ENCODE peak calls at places on chromosomes 6 and 20, in seven cellular contexts. One of them, this sample, is unnamed. For H3K4me1, the result is how much of the 10 kb centered on the place peaks cover.

GRCh38 chr20:32608664-32609015 is 23.5 kb upstream of the NOL4L start:
- DNase-seq in IMR-90: no peak
- DNase-seq in PC-9: no peak
- DNase-seq in CD4-positive, alpha-beta memory T cell: no peak
- DNase-seq in heart left ventricle: no peak
- DNase-seq in kidney: no peak
- DNase-seq in adrenal gland: no peak
- DNase-seq in this sample: no peak

GRCh38 chr6:113405326-113406050 is 451.7 kb upstream of the MARCKS start:
- DNase-seq in IMR-90: no peak
- DNase-seq in PC-9: peak
- DNase-seq in CD4-positive, alpha-beta memory T cell: no peak
- DNase-seq in heart left ventricle: no peak
- DNase-seq in kidney: no peak
- DNase-seq in adrenal gland: no peak
- DNase-seq in this sample: no peak

GRCh38 chr6:36455486-36456027 is 12.8 kb downstream of the KCTD20 start:
- DNase-seq in IMR-90: no peak
- DNase-seq in PC-9: peak
- DNase-seq in CD4-positive, alpha-beta memory T cell: no peak
- DNase-seq in heart left ventricle: no peak
- DNase-seq in kidney: no peak
- DNase-seq in adrenal gland: no peak
- DNase-seq in this sample: no peak

GRCh38 chr6:38387994-38388393 is 251.7 kb downstream of the BTBD9 start:
- DNase-seq in IMR-90: peak
- DNase-seq in PC-9: no peak
- DNase-seq in CD4-positive, alpha-beta memory T cell: no peak
- DNase-seq in heart left ventricle: no peak
- DNase-seq in kidney: no peak
- DNase-seq in adrenal gland: no peak
- DNase-seq in this sample: no peak

GRCh38 chr6:71072508-71072907 is 115.6 kb upstream of the B3GAT2 start:
- DNase-seq in IMR-90: peak
- DNase-seq in PC-9: no peak
- DNase-seq in CD4-positive, alpha-beta memory T cell: no peak
- DNase-seq in heart left ventricle: no peak
- DNase-seq in kidney: no peak
- DNase-seq in adrenal gland: no peak
- DNase-seq in this sample: no peak

GRCh38 chr6:148869589-148869988 is 122.8 kb downstream of the UST start:
- DNase-seq in IMR-90: peak
- DNase-seq in PC-9: peak
- DNase-seq in CD4-positive, alpha-beta memory T cell: no peak
- DNase-seq in heart left ventricle: no peak
- DNase-seq in kidney: no peak
- DNase-seq in adrenal gland: peak
- DNase-seq in this sample: no peak

GRCh38 chr6:46876126-46876525 is 45.6 kb downstream of the ADGRF5 start:
- DNase-seq in IMR-90: no peak
- DNase-seq in PC-9: peak
- DNase-seq in CD4-positive, alpha-beta memory T cell: no peak
- DNase-seq in heart left ventricle: peak
- DNase-seq in kidney: peak
- DNase-seq in adrenal gland: peak
- DNase-seq in this sample: no peak

GRCh38 chr6:140320081-140320798 is 945.8 kb upstream of the CITED2 start:
- DNase-seq in IMR-90: peak
- DNase-seq in PC-9: no peak
- DNase-seq in CD4-positive, alpha-beta memory T cell: no peak
- DNase-seq in heart left ventricle: no peak
- DNase-seq in kidney: no peak
- DNase-seq in adrenal gland: no peak
- DNase-seq in this sample: no peak

GRCh38 chr6:137497722-137498463 is 3.7 kb upstream of the OLIG3 start:
- DNase-seq in IMR-90: no peak
- DNase-seq in PC-9: no peak
- DNase-seq in CD4-positive, alpha-beta memory T cell: peak
- DNase-seq in heart left ventricle: no peak
- DNase-seq in kidney: no peak
- DNase-seq in adrenal gland: no peak
- DNase-seq in this sample: no peak

GRCh38 chr6:11618533-11618932 is 81.0 kb downstream of the TMEM170B start:
- DNase-seq in IMR-90: peak
- DNase-seq in PC-9: no peak
- DNase-seq in CD4-positive, alpha-beta memory T cell: no peak
- DNase-seq in heart left ventricle: no peak
- DNase-seq in kidney: no peak
- DNase-seq in adrenal gland: no peak
- DNase-seq in this sample: no peak

GRCh38 chr20:47551841-47552240 is 50.2 kb downstream of the NCOA3 start:
- DNase-seq in IMR-90: no peak
- DNase-seq in PC-9: no peak
- DNase-seq in CD4-positive, alpha-beta memory T cell: no peak
- DNase-seq in heart left ventricle: no peak
- DNase-seq in kidney: no peak
- DNase-seq in adrenal gland: peak
- DNase-seq in this sample: no peak

GRCh38 chr6:170212956-170213636 is 77.8 kb downstream of the DLL1 start:
- DNase-seq in IMR-90: no peak
- DNase-seq in PC-9: no peak
- DNase-seq in CD4-positive, alpha-beta memory T cell: no peak
- DNase-seq in heart left ventricle: peak
- DNase-seq in kidney: peak
- DNase-seq in adrenal gland: no peak
- DNase-seq in this sample: peak

GRCh38 chr6:42339991-42340401 is 111.7 kb downstream of the TRERF1 start:
- DNase-seq in IMR-90: peak
- DNase-seq in PC-9: peak
- DNase-seq in CD4-positive, alpha-beta memory T cell: no peak
- DNase-seq in heart left ventricle: no peak
- DNase-seq in kidney: no peak
- DNase-seq in adrenal gland: no peak
- DNase-seq in this sample: no peak

DNA sequence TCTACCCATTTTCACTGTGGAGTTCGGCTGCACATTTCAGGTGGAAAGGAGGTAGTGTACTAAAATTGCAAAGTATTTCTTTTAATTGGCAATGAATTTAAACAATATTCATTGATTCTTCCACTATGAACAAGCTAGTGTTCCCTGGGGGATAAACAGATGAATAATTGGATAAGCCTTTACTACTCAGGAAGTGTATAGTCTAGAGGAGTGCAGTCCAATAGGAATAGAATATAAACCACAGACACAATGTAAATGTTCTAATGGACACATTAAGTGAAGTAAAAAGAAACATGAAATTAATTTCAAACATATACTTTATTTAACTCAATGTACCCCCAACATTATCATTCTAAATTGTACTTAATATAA is 28.7 kb downstream of the SGK1 start:
- DNase-seq in IMR-90: peak
- DNase-seq in PC-9: no peak
- DNase-seq in CD4-positive, alpha-beta memory T cell: no peak
- DNase-seq in heart left ventricle: no peak
- DNase-seq in kidney: no peak
- DNase-seq in adrenal gland: no peak
- DNase-seq in this sample: no peak
- H3K4me3 ChIP-seq in IMR-90: no peak
- H3K4me3 ChIP-seq in PC-9: no peak
- H3K4me3 ChIP-seq in CD4-positive, alpha-beta memory T cell: no peak
- H3K4me3 ChIP-seq in heart left ventricle: no peak
- H3K4me3 ChIP-seq in kidney: no peak
- H3K4me3 ChIP-seq in adrenal gland: no peak
- H3K4me3 ChIP-seq in this sample: no peak

GRCh38 chr6:152180601-152181000 is 373.1 kb downstream of the ESR1 start:
- DNase-seq in IMR-90: no peak
- DNase-seq in PC-9: no peak
- DNase-seq in CD4-positive, alpha-beta memory T cell: no peak
- DNase-seq in heart left ventricle: no peak
- DNase-seq in kidney: no peak
- DNase-seq in adrenal gland: no peak
- DNase-seq in this sample: no peak

GRCh38 chr6:152186840-152187239 is 379.4 kb downstream of the ESR1 start:
- DNase-seq in IMR-90: no peak
- DNase-seq in PC-9: no peak
- DNase-seq in CD4-positive, alpha-beta memory T cell: no peak
- DNase-seq in heart left ventricle: no peak
- DNase-seq in kidney: no peak
- DNase-seq in adrenal gland: no peak
- DNase-seq in this sample: no peak

GRCh38 chr6:152188011-152188410 is 380.5 kb downstream of the ESR1 start:
- DNase-seq in IMR-90: no peak
- DNase-seq in PC-9: no peak
- DNase-seq in CD4-positive, alpha-beta memory T cell: no peak
- DNase-seq in heart left ventricle: no peak
- DNase-seq in kidney: no peak
- DNase-seq in adrenal gland: no peak
- DNase-seq in this sample: no peak

GRCh38 chr6:152185158-152185574 is 377.7 kb downstream of the ESR1 start:
- DNase-seq in IMR-90: no peak
- DNase-seq in PC-9: no peak
- DNase-seq in CD4-positive, alpha-beta memory T cell: peak
- DNase-seq in heart left ventricle: no peak
- DNase-seq in kidney: no peak
- DNase-seq in adrenal gland: no peak
- DNase-seq in this sample: no peak

DNA sequence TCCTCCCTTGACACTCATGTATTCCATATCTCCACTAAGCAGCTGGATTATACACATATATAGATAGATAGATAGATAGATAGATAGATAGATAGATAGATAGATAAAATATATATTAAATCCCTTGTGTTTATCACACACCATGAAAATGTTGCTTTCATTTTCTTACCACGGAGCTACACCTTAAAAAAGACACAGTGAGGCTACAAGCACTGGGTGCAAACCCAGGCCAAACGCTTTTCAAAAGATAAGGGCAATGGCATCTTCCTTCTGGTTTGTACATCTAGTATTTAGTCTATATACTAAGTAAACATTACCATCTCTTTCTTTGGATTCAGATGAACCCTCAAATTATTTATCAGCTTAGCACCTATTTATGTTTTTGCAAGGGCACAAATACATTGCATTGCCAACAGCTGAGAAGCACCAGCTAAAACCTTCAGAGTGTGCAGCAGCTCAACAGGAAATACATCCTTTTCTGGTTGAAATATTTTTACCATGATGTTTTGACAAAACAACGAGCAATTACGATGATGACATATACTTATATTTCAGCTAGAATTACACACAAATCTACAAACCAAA is 377.2 kb downstream of the ESR1 start:
- DNase-seq in IMR-90: no peak
- DNase-seq in PC-9: no peak
- DNase-seq in CD4-positive, alpha-beta memory T cell: no peak
- DNase-seq in heart left ventricle: no peak
- DNase-seq in kidney: no peak
- DNase-seq in adrenal gland: no peak
- DNase-seq in this sample: no peak
- H3K4me1 ChIP-seq in IMR-90: under half
- H3K4me1 ChIP-seq in PC-9: under half
- H3K4me1 ChIP-seq in CD4-positive, alpha-beta memory T cell: half or more
- H3K4me1 ChIP-seq in heart left ventricle: under half
- H3K4me1 ChIP-seq in kidney: under half
- H3K4me1 ChIP-seq in adrenal gland: under half
- H3K4me1 ChIP-seq in this sample: under half

DNA sequence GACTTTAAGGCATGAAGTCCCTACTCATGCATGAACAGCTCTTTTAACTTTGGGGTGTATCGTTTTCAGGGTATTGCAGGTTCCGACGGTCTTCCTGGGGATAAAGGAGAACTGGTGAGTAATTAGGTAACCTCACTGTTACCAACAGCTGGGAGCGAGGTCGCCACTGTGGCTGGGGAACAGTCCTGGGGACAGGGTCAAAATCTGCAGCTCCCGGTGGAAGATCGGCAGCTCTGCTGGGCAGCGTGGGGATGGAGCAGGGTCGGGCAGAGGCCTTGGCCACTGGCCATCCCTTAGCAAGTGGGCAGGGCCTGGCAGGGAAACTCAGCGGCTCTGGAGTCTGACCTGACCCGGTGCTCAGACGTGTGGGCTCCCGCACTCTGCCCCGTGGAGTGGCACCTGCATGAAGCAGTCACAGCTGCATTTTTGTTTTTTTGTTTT is 16.1 kb downstream of the COL9A3 start:
- DNase-seq in IMR-90: no peak
- DNase-seq in PC-9: no peak
- DNase-seq in CD4-positive, alpha-beta memory T cell: no peak
- DNase-seq in heart left ventricle: no peak
- DNase-seq in kidney: peak
- DNase-seq in adrenal gland: peak
- DNase-seq in this sample: peak
- H3K4me3 ChIP-seq in IMR-90: no peak
- H3K4me3 ChIP-seq in PC-9: no peak
- H3K4me3 ChIP-seq in CD4-positive, alpha-beta memory T cell: no peak
- H3K4me3 ChIP-seq in heart left ventricle: no peak
- H3K4me3 ChIP-seq in kidney: no peak
- H3K4me3 ChIP-seq in adrenal gland: no peak
- H3K4me3 ChIP-seq in this sample: no peak

DNA sequence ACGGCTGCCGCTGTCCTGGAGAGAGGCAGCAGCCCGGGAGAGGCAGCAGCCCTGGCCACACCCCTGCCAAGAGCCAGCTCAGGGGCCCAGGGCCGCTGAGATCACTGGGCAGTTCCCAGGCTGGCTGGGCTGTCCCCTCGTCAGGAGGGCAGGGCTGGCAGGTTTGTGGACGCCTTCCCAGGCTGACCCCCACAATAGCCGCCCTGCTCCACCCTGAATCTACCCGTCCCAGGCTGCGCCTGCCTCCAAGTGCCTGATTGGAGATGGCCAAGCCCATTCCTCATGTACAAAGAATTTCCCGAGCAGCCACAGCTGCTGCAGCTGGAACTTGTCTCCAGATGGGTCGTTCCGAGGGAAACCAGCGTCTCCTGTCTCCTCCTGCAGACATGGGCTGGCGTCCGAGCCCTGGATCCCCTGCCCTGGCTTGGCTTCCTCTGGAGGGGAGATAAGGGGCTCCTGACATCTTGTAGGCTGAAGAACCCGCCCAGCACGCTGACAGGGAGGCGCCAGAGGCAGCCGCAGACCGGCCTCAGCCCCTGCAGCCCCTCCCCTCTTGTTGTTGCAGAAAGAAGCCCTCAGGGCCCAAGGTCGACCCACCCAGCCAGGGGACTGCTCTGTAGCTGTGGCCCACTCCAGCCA is 9.4 kb upstream of the GATA5 start:
- DNase-seq in IMR-90: peak
- DNase-seq in PC-9: no peak
- DNase-seq in CD4-positive, alpha-beta memory T cell: no peak
- DNase-seq in heart left ventricle: no peak
- DNase-seq in kidney: no peak
- DNase-seq in adrenal gland: peak
- DNase-seq in this sample: peak
- H3K4me1 ChIP-seq in IMR-90: under half
- H3K4me1 ChIP-seq in PC-9: under half
- H3K4me1 ChIP-seq in CD4-positive, alpha-beta memory T cell: under half
- H3K4me1 ChIP-seq in heart left ventricle: under half
- H3K4me1 ChIP-seq in kidney: under half
- H3K4me1 ChIP-seq in adrenal gland: under half
- H3K4me1 ChIP-seq in this sample: under half

GRCh38 chr6:116405147-116405546 is 34.4 kb downstream of the DSE start:
- DNase-seq in IMR-90: peak
- DNase-seq in PC-9: no peak
- DNase-seq in CD4-positive, alpha-beta memory T cell: no peak
- DNase-seq in heart left ventricle: no peak
- DNase-seq in kidney: no peak
- DNase-seq in adrenal gland: no peak
- DNase-seq in this sample: no peak
- H3K4me3 ChIP-seq in IMR-90: no peak
- H3K4me3 ChIP-seq in PC-9: no peak
- H3K4me3 ChIP-seq in CD4-positive, alpha-beta memory T cell: no peak
- H3K4me3 ChIP-seq in heart left ventricle: peak
- H3K4me3 ChIP-seq in kidney: no peak
- H3K4me3 ChIP-seq in adrenal gland: no peak
- H3K4me3 ChIP-seq in this sample: no peak

This sample was measured in ovary.